ENCODE peak calls at places on chromosomes 4 and X, in eight cellular contexts. O, E, D, F, G, L, M and H are unnamed samples.

GRCh38 chrX:51158261-51158660 is 174.4 kb upstream of the NUDT10 start:
- DNase-seq in O (no peak), E (no peak), D (no peak), F (no peak), G (no peak), L (no peak), M (no peak), H (no peak)

GRCh38 chr4:122086338-122086737 is 65.8 kb upstream of the BLTP1 start:
- DNase-seq in O (no peak), E (no peak), D (peak), F (no peak), G (no peak), L (no peak), M (no peak), H (peak)

GRCh38 chrX:103616676-103617186 is 9.0 kb downstream of the TCEAL3 start:
- DNase-seq in O (no peak), E (no peak), D (no peak), F (no peak), G (no peak), L (no peak), M (no peak), H (no peak)

GRCh38 chrX:103157511-103158316 is 57.2 kb upstream of the BEX4 start:
- DNase-seq in O (no peak), E (no peak), D (peak), F (peak), G (peak), L (peak), M (peak), H (peak)

GRCh38 chrX:40083120-40083978 is 14.4 kb downstream of the BCOR start:
- DNase-seq in O (no peak), E (peak), D (no peak), F (no peak), G (no peak), L (no peak), M (no peak), H (no peak)

GRCh38 chrX:20253232-20253543 is 13.5 kb downstream of the RPS6KA3 start:
- DNase-seq in O (no peak), E (no peak), D (no peak), F (no peak), G (no peak), L (no peak), M (no peak), H (no peak)

GRCh38 chr4:68927165-68927564 is 24.4 kb downstream of the UGT2A3 start:
- DNase-seq in O (no peak), E (no peak), D (no peak), F (no peak), G (no peak), L (no peak), M (peak), H (no peak)

GRCh38 chr4:187608001-187608421 is 387.6 kb upstream of the ZFP42 start:
- DNase-seq in O (no peak), E (no peak), D (peak), F (peak), G (peak), L (peak), M (peak), H (peak)

GRCh38 chr4:14908635-14909034 is 93.6 kb upstream of the CPEB2 start:
- DNase-seq in O (no peak), E (no peak), D (peak), F (peak), G (no peak), L (peak), M (peak), H (peak)

DNA sequence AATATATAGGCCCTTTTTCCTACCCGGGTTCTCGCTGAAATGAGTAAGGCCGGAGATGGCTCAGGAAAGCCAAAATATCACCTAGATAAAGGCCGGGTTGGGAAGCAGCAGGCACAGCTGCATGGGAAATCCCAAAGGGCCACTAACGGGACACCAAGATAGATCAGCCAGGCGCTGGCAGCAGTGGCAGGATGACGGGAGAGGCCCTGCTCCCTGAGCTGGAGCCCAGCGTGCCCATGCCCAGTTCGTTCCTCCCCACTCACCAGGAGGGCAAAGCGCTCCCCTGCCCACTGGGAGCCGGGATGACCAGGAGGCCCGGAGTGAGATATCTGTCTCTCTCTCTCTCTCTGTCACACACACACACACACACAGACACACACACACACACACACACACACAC is 109.8 kb downstream of the DCTD start:
- DNase-seq in O (no peak), E (no peak), D (no peak), F (no peak), G (no peak), L (no peak), M (no peak), H (no peak)
- H3K4me3 ChIP-seq in O (no peak), E (peak), D (no peak), F (peak), G (no peak), L (no peak), M (no peak), H (peak)

GRCh38 chr4:54540931-54541330 is 116.8 kb upstream of the KIT start:
- DNase-seq in O (no peak), E (no peak), D (no peak), F (no peak), G (no peak), L (no peak), M (no peak), H (no peak)

GRCh38 chr4:54542119-54542438 is 115.7 kb upstream of the KIT start:
- DNase-seq in O (no peak), E (no peak), D (no peak), F (no peak), G (no peak), L (peak), M (no peak), H (no peak)

GRCh38 chr4:54542540-54543041 is 115.2 kb upstream of the KIT start:
- DNase-seq in O (no peak), E (no peak), D (no peak), F (peak), G (peak), L (no peak), M (no peak), H (no peak)

GRCh38 chr4:54541426-54542118 is 116.2 kb upstream of the KIT start:
- DNase-seq in O (no peak), E (no peak), D (no peak), F (peak), G (peak), L (no peak), M (no peak), H (peak)

GRCh38 chr4:54539500-54540029 is 118.2 kb upstream of the KIT start:
- DNase-seq in O (no peak), E (peak), D (peak), F (peak), G (peak), L (peak), M (no peak), H (peak)
- TF ChIP-seq CTCF in O (no peak), E (peak), D (no peak), F (no peak), G (no peak), L (no peak), M (no peak), H (no peak)

DNA sequence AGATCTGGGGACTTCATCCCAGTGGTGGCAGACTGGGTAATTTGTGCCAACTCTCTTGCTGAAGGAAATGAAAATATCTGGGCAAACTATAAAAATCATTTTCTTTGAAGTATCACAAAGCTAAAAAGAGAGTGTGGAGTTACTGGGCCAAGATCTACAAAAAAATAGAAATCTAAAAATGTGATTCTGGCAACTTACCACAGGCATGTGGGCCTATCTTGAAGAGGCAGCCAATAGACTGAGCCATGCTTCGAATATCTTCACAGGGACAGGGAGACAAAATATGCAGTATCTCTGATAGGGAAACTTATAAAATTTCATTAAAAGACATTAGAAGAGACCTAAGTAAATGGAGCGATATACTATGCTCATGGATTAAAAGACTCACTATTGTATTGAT is 168.8 kb downstream of the RCHY1 start:
- DNase-seq in O (no peak), E (no peak), D (peak), F (peak), G (peak), L (peak), M (no peak), H (peak)
- H3K4me3 ChIP-seq in O (no peak), E (no peak), D (no peak), F (no peak), G (no peak), L (no peak), M (no peak), H (no peak)

DNA sequence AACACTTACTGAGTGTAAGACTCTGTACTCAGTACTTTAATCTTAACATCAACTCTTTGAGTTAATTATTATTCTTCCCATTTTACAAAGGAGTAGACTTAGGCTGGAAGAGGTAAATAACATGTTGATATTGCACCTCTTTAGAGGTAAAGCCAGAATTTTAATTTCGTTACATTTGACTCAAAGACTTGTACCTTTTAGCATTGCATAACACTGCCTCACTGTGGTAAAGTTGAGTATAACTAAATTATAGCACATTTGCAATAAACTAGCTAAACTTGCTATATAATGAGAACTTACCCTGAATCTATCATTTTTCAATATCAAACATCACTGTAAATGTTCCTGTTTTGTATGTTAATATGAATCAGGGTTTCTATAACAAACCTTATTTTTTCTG is 218.5 kb downstream of the PRR32 start:
- DNase-seq in O (no peak), E (no peak), D (no peak), F (no peak), G (no peak), L (no peak), M (peak), H (no peak)
- TF ChIP-seq CTCF in O (peak), E (peak), D (no peak), F (no peak), G (no peak), L (no peak), M (no peak), H (no peak)